ENCODE peak calls at places on chromosomes 6 and 20, in six cellular contexts. Y, Q, R, O, I and W are unnamed samples.

GRCh38 chr6:6503186-6503585 is 85.3 kb upstream of the LY86 start:
- DNase-seq in R (no peak), O (no peak), Y (no peak), I (no peak), Q (no peak), W (no peak)

GRCh38 chr6:75345413-75345812 is 60.8 kb upstream of the TMEM30A start:
- DNase-seq in R (no peak), O (no peak), Y (no peak), Q (no peak), I (no peak), W (no peak)

GRCh38 chr6:158737710-158738615 is 81.2 kb downstream of the EZR start:
- DNase-seq in R (no peak), Q (no peak), O (peak), Y (no peak), I (no peak), W (no peak)

GRCh38 chr6:36927114-36927513 is 27.4 kb upstream of the PI16 start:
- DNase-seq in R (no peak), Y (no peak), Q (no peak), I (no peak), O (no peak), W (no peak)

GRCh38 chr6:139973602-139974373 is 599.3 kb upstream of the CITED2 start:
- DNase-seq in R (no peak), Q (no peak), O (no peak), I (no peak), Y (no peak), W (no peak)

GRCh38 chr6:104527761-104528415 is 331.8 kb downstream of the HACE1 start:
- DNase-seq in R (no peak), Y (no peak), Q (no peak), I (no peak), O (no peak), W (no peak)

GRCh38 chr20:36601546-36601945 is 4.0 kb upstream of the RAB5IF start:
- DNase-seq in I (no peak), Q (no peak), O (no peak), Y (no peak), R (no peak), W (no peak)

GRCh38 chr6:84453499-84453898 is 226.1 kb upstream of the CEP162 start:
- DNase-seq in Y (no peak), R (no peak), Q (no peak), O (no peak), I (no peak), W (no peak)

GRCh38 chr6:157332813-157333212 is 9.5 kb upstream of the TMEM242 start:
- DNase-seq in Y (no peak), Q (no peak), O (no peak), R (no peak), I (no peak), W (no peak)

GRCh38 chr6:36863670-36864540 is 10.7 kb downstream of the PPIL1 start:
- DNase-seq in I (no peak), R (no peak), Y (no peak), O (no peak), Q (no peak), W (peak)

GRCh38 chr6:48610846-48611245 is 499.8 kb upstream of the PTCHD4 start:
- DNase-seq in I (no peak), R (no peak), Y (no peak), Q (no peak), O (no peak), W (no peak)

GRCh38 chr20:31869942-31870702 is at the start of the genes DUSP15 and TTLL9:
- DNase-seq in Q (peak), Y (no peak), O (peak), I (peak), R (no peak), W (peak)

GRCh38 chr6:92848459-92848858 is 570.9 kb downstream of the EPHA7 start:
- DNase-seq in O (no peak), R (no peak), Q (no peak), I (no peak), Y (no peak), W (no peak)

GRCh38 chr6:144696610-144697376 is 411.7 kb downstream of the UTRN start:
- DNase-seq in O (no peak), I (no peak), Q (no peak), Y (no peak), R (no peak), W (no peak)

GRCh38 chr6:26394289-26394688 is 7.8 kb upstream of the BTN3A1 start:
- DNase-seq in O (no peak), R (no peak), Y (no peak), Q (no peak), I (no peak), W (no peak)

GRCh38 chr6:97669191-97669651 is 386.2 kb upstream of the MMS22L start:
- DNase-seq in I (no peak), Y (peak), Q (peak), O (peak), R (no peak), W (peak)

GRCh38 chr20:50020283-50020682 is 37.5 kb downstream of the SNAI1 start:
- DNase-seq in O (no peak), I (no peak), R (no peak), Y (no peak), Q (no peak), W (no peak)